ENCODE peak calls at places on chromosomes 11 and 22, in five cellular contexts. Q is lung, U is dorsolateral prefrontal cortex, R is progenitor cell of endocrine pancreas, T is cardiac fibroblast. O is an unnamed sample.

GRCh38 chr22:31530816-31531180 is 34.5 kb downstream of the SFI1 start:
- DNase-seq in T (peak; percentile 49), U (no peak), R (no peak), Q (no peak), O (no peak)

GRCh38 chr11:122046846-122047245 is 69.2 kb downstream of the BLID start:
- DNase-seq in T (peak; percentile 78), U (no peak), Q (no peak), R (no peak), O (no peak)

GRCh38 chr11:78465169-78465942 is 47.7 kb upstream of the GAB2 start:
- DNase-seq in Q (no peak), T (no peak), R (no peak), U (no peak), O (no peak)

GRCh38 chr11:44601471-44602370 is 36.3 kb downstream of the CD82 start:
- DNase-seq in Q (no peak), T (no peak), U (no peak), R (no peak), O (no peak)

GRCh38 chr11:95922099-95922498 is 1.8 kb downstream of the MTMR2 start:
- DNase-seq in Q (no peak), T (peak; percentile 18), R (no peak), U (no peak), O (no peak)

GRCh38 chr11:46649180-46649738 is 31.9 kb downstream of the ATG13 start:
- DNase-seq in U (peak; percentile 63), T (peak; percentile 97), Q (peak; percentile 33), R (no peak), O (no peak)

GRCh38 chr22:49404020-49404419 is 423.7 kb downstream of the BRD1 start:
- DNase-seq in T (no peak), Q (no peak), R (no peak), U (no peak), O (no peak)

GRCh38 chr11:117712530-117712929 is 84.5 kb downstream of the DSCAML1 start:
- DNase-seq in U (no peak), Q (no peak), T (no peak), R (no peak), O (no peak)

GRCh38 chr11:134915212-134915611 is 503.2 kb upstream of the B3GAT1 start:
- DNase-seq in R (no peak), T (peak; percentile 49), Q (no peak), U (no peak), O (no peak)

GRCh38 chr11:62370743-62371440 is 33.6 kb downstream of the ASRGL1 start:
- DNase-seq in R (no peak), T (no peak), Q (no peak), U (no peak), O (peak; percentile 49)

GRCh38 chr22:27124336-27125023 is 467.1 kb downstream of the MIAT start:
- DNase-seq in T (no peak), R (no peak), U (no peak), Q (no peak), O (peak; percentile 76)

GRCh38 chr11:14578551-14578956 is 58.4 kb upstream of the PSMA1 start:
- DNase-seq in R (no peak), Q (peak; percentile 30), U (no peak), T (peak; percentile 91), O (peak; percentile 73)

GRCh38 chr22:48205790-48206189 is 1443.3 kb downstream of the TBC1D22A start:
- DNase-seq in T (no peak), R (no peak), U (no peak), Q (peak; percentile 19), O (no peak)

GRCh38 chr11:218815-219593 is 11.5 kb downstream of the RIC8A start:
- DNase-seq in R (no peak), U (no peak), Q (no peak), T (no peak), O (no peak)

GRCh38 chr22:23772315-23773246 is at the start of gene MMP11:
- DNase-seq in Q (no peak), U (no peak), R (peak; percentile 55), T (peak; percentile 47), O (no peak)

GRCh38 chr11:66243816-66244215 is 24.6 kb upstream of the RAB1B start:
- DNase-seq in U (no peak), Q (no peak), T (no peak), R (no peak), O (no peak)

GRCh38 chr11:68314203-68314885 is 2.0 kb downstream of the LRP5 start:
- DNase-seq in R (no peak), U (no peak), Q (no peak), T (no peak), O (no peak)

GRCh38 chr11:68312117-68312779 is at the start of gene LRP5:
- DNase-seq in T (peak; percentile 34), R (peak; percentile 37), Q (no peak), U (no peak), O (no peak)

GRCh38 chr11:68314886-68315580 is 2.6 kb downstream of the LRP5 start:
- DNase-seq in R (no peak), T (peak; percentile 46), U (no peak), Q (no peak), O (no peak)

GRCh38 chr11:68312780-68313573 is 586 bp downstream of the LRP5 start:
- DNase-seq in R (no peak), U (no peak), Q (no peak), T (no peak), O (no peak)

DNA sequence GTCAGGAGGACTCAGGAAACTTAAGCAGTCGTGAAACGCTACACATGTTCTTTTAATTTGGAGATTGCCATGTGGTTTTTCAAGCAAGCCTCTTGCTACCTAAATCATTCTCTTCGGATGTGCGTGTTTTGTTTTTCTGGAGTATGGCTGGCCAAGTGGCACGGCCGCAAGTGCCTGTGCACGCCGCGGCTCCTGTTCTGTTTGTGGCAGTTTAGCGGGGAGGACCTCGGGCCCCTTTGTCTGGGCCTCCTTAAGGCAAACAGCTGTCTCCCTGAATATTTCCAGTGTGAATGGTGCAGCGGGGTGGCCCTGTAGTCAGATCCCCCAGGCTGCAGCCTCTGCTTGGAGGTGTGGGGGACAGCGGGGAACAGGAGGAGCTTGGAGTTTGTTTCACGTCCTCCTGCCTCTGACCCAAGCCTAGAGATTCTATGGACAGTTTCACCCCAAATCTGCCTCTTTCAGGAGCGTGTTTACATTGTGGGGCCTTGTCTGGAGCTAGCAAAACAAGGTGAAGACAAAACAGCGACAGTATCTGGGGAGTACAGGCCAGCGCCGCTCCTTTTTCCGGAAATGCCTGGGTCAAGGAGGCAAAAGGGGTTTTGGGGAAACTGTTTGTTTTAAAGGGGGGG is 1.3 kb downstream of the LRP5 start:
- DNase-seq in U (no peak), T (no peak), Q (no peak), R (no peak), O (no peak)
- TF ChIP-seq CTCF in U (no peak), T (no peak), Q (no peak), R (no peak), O (no peak)

DNA sequence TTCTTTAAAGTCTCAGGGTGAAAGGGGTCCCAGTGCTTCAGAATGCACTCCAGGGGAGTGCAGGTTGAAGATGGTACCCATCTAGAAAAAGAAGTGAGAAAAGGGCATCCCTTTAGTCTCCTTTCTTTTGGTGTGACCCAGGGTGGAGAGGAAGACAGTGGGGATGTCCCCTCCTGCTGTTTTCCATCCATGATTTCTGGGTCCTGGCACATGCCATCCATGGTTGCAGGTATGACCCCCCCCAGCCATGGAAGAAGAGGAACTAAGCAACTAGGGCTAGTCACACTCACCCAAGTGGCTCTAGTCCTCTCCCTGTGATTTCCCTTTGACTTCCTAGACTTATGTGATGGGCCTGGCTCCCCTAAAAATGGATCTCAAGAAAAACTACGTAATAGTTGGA is 15.9 kb upstream of the EI24 start:
- DNase-seq in Q (no peak), R (no peak), T (no peak), U (no peak), O (no peak)
- TF ChIP-seq CTCF in Q (no peak), R (no peak), T (no peak), U (no peak), O (no peak)

GRCh38 chr11:76798656-76799055 is 15.5 kb downstream of the TSKU start:
- DNase-seq in T (no peak), R (no peak), U (no peak), Q (no peak), O (no peak)

GRCh38 chr11:76800466-76801200 is 17.5 kb downstream of the TSKU start:
- DNase-seq in U (no peak), T (no peak), Q (no peak), R (no peak), O (no peak)

GRCh38 chr11:76797341-76798201 is 14.4 kb downstream of the TSKU start:
- DNase-seq in T (no peak), U (no peak), Q (no peak), R (no peak), O (no peak)

GRCh38 chr11:76798202-76798581 is 15.0 kb downstream of the TSKU start:
- DNase-seq in T (no peak), Q (peak; percentile 22), R (no peak), U (no peak), O (no peak)

DNA sequence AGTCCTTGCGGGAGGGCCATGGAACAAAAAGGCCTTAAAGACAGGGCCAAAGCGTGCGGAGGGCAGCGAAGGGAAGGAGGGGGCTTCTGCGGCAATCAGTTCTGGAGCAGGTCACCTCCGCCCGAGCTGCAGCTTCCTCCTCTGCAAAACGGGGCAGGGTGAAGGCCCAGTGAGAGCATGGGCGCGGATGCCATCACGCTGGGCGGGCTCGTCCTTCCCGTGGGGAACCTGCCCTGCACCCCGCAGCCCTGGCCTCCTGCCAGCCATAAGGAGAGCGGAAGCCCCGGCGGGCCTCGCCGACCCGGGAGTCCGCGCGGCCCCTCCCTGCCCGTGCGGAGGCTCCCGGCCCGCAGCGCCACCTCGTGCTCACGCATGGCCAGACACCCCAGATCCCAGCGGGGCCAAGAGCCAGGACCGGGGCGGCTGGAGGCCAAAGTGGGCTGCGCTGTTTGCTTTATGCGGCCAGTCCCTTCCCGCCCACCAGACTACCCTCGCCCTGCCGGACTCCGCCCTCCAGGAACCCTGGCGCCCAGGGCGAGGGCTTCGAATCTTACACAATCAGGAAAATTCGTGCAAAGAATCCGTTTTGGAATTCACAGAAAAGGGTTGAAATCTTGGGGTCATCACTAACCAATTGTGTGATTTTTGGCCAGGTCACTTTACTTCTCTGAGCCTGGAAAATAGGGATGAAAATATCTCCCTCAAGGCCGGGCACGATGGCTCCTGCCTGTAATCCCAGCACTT is 16.1 kb downstream of the TSKU start:
- DNase-seq in U (no peak), Q (peak; percentile 86), R (peak; percentile 82), T (peak; percentile 86), O (peak; percentile 86)
- TF ChIP-seq CTCF in U (peak; percentile 93), Q (peak; percentile 87), R (peak; percentile 86), T (peak; percentile 71), O (peak; percentile 98)

DNA sequence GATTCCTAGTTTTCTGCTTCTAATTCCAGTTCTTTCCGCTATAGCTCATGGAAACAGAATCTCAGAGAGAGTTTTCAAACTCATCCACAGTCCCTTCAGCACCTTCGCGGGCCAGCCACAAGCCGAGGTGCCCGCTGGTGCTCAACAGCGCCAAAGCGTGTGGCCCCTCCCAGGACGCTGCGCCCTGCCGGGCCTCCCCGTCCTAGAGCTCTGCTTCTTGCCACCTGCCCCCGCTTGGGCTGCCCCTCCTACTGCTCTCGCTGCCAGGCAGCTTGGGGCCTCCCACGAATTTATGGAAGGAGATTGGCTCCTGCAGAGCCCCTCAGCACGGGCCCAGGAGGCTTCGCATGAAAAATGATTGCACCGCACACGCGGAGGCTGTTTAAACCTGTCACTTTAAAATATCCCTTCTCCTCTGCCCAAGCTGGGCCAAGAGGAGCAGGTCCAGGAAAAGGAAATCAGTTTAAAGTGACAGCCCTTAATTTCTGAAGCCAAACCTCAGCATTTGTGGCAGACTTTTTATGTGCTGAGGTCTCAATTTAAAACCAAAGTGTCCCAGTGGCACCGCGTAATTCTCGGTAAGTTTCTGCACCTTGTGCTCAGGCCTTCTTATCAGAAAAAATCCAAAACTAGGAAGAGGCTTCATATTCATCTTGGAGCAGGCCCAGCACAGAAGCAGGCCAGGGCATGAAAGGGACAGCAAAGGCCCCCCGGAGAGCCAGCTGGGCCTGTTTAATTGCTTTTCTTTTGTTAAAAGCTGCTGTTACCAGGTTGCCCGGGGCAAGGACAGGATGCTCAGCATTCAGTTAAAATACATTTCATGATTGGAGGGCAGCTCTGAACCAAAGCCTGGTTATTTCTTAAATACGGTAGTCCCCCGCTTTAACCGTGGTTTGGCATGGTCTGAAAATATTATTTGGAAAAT is 303.6 kb downstream of the OPCML start:
- DNase-seq in U (peak; percentile 61), T (no peak), Q (no peak), R (no peak), O (no peak)
- TF ChIP-seq CTCF in U (no peak), T (no peak), Q (no peak), R (no peak), O (no peak)

O was measured in CD14-positive monocyte.